ENCODE peak calls at places on chromosomes 1 and 21, in four cellular contexts. I is memory B cell, T is GF-D8, W is trophoblast cell. Z is an unnamed sample.

GRCh38 chr1:228045405-228045804 is 37.1 kb upstream of the ARF1 start:
- DNase-seq in T (no peak), I (no peak), W (no peak), Z (no peak)

GRCh38 chr1:40532844-40533424 is 1.5 kb downstream of the ZNF684 start:
- DNase-seq in I (no peak), T (peak), W (peak), Z (peak)

GRCh38 chr1:119827010-119827409 is 15.8 kb upstream of the REG4 start:
- DNase-seq in T (no peak), I (no peak), W (peak), Z (no peak)

GRCh38 chr1:223521150-223521549 is 127.9 kb downstream of the CCDC185 start:
- DNase-seq in W (no peak), I (no peak), T (no peak), Z (no peak)

GRCh38 chr1:116134178-116134773 is 23.1 kb downstream of the MAB21L3 start:
- DNase-seq in T (no peak), I (no peak), W (peak), Z (no peak)

GRCh38 chr21:45504516-45505415 is 37.5 kb downstream of the SLC19A1 start:
- DNase-seq in W (no peak), I (no peak), T (no peak), Z (peak)

GRCh38 chr21:41641510-41641815 is 125.4 kb downstream of the RIPK4 start:
- DNase-seq in I (no peak), W (no peak), T (no peak), Z (no peak)

GRCh38 chr1:54462597-54463258 is 56.5 kb upstream of the SSBP3 start:
- DNase-seq in W (no peak), T (no peak), I (no peak), Z (no peak)

GRCh38 chr1:7810395-7810794 is 26.3 kb downstream of the PER3 start:
- DNase-seq in I (no peak), T (no peak), W (peak), Z (no peak)

GRCh38 chr21:46110499-46111192 is 12.7 kb downstream of the COL6A2 start:
- DNase-seq in I (peak), W (no peak), T (no peak), Z (peak)

GRCh38 chr1:115258302-115258866 is 79.7 kb downstream of the NGF start:
- DNase-seq in T (no peak), I (no peak), W (no peak), Z (no peak)

GRCh38 chr1:95124342-95124741 is 7.2 kb downstream of the TLCD4 start:
- DNase-seq in W (no peak), T (no peak), I (no peak), Z (no peak)

GRCh38 chr1:89615676-89616598 is 17.0 kb upstream of the LRRC8C start:
- DNase-seq in I (no peak), T (no peak), W (peak), Z (no peak)

GRCh38 chr1:63721531-63722189 is 52.2 kb upstream of the ROR1 start:
- DNase-seq in W (no peak), T (no peak), I (no peak), Z (no peak)

GRCh38 chr1:165894591-165894990 is 67.2 kb downstream of the UCK2 start:
- DNase-seq in W (peak), T (no peak), I (no peak), Z (no peak)

GRCh38 chr1:47209091-47209490 is 19.3 kb upstream of the PDZK1IP1 start:
- DNase-seq in W (no peak), I (no peak), T (no peak), Z (no peak)

GRCh38 chr1:21294266-21295058 is 4.2 kb upstream of the ECE1 start:
- DNase-seq in T (peak), W (peak), I (peak), Z (no peak)

GRCh38 chr1:229203030-229203751 is 67.7 kb upstream of the RAB4A start:
- DNase-seq in T (no peak), W (peak), I (no peak), Z (no peak)

GRCh38 chr1:3634059-3634800 is 9.4 kb downstream of the TPRG1L start:
- DNase-seq in W (no peak), T (no peak), I (no peak), Z (no peak)

GRCh38 chr1:167413328-167413727 is 105.0 kb downstream of the CD247 start:
- DNase-seq in I (no peak), T (no peak), W (no peak), Z (no peak)

GRCh38 chr1:54922921-54923421 is 36.0 kb upstream of the DHCR24 start:
- DNase-seq in W (peak), T (no peak), I (no peak), Z (no peak)

GRCh38 chr1:156586323-156586722 is 5.3 kb upstream of the NAXE start:
- DNase-seq in I (no peak), W (no peak), T (no peak), Z (no peak)

GRCh38 chr1:178060789-178061556 is 32.9 kb upstream of the RASAL2 start:
- DNase-seq in T (no peak), I (no peak), W (peak), Z (no peak)

GRCh38 chr21:28793043-28793442 is 199.6 kb downstream of the LTN1 start:
- DNase-seq in I (no peak), T (no peak), W (no peak), Z (no peak)

GRCh38 chr1:72412286-72412685 is 129.9 kb upstream of the NEGR1 start:
- DNase-seq in I (no peak), W (no peak), T (no peak), Z (no peak)